ENCODE peak calls at places on chromosome 5, in eight cellular contexts. L, R, C, X, K, S, Z and G are unnamed samples.

GRCh38 chr5:136424835-136425694 is 59.7 kb upstream of the TRPC7 start:
- DNase-seq in R (peak), K (peak), L (no peak), C (no peak), S (peak), Z (peak), X (peak), G (no peak)

GRCh38 chr5:127648997-127649550 is at the start of gene CTXN3:
- DNase-seq in X (no peak), K (peak), L (no peak), S (no peak), R (no peak), Z (peak), C (no peak), G (no peak)

GRCh38 chr5:179530069-179530998 is 20.0 kb upstream of the RUFY1 start:
- DNase-seq in X (peak), C (no peak), K (no peak), R (peak), Z (no peak), L (peak), S (no peak), G (no peak)

GRCh38 chr5:72138943-72139467 is 31.7 kb downstream of the MAP1B start:
- DNase-seq in Z (peak), L (no peak), X (no peak), C (peak), K (peak), R (no peak), S (peak), G (peak)

GRCh38 chr5:178205010-178205748 is 846 bp downstream of the HNRNPAB start:
- DNase-seq in L (peak), S (peak), C (no peak), K (peak), X (peak), Z (peak), R (peak), G (peak)

GRCh38 chr5:17218353-17219005 is 1.0 kb downstream of the BASP1 start:
- DNase-seq in Z (peak), R (no peak), S (peak), X (peak), K (peak), C (peak), L (peak), G (no peak)

GRCh38 chr5:5419291-5420210 is 2.9 kb upstream of the ICE1 start:
- DNase-seq in S (peak), K (peak), X (peak), Z (peak), L (no peak), R (no peak), C (peak), G (no peak)

GRCh38 chr5:143920772-143921171 is 108.8 kb downstream of the HMHB1 start:
- DNase-seq in C (no peak), Z (peak), X (no peak), S (peak), L (no peak), K (peak), R (no peak), G (no peak)

GRCh38 chr5:130555429-130555828 is 609.6 kb downstream of the HINT1 start:
- DNase-seq in C (no peak), K (no peak), S (no peak), L (no peak), X (no peak), Z (no peak), R (peak), G (no peak)

GRCh38 chr5:17113174-17113941 is 104.1 kb upstream of the BASP1 start:
- DNase-seq in R (no peak), C (peak), L (no peak), S (peak), X (no peak), Z (no peak), K (no peak), G (peak)

DNA sequence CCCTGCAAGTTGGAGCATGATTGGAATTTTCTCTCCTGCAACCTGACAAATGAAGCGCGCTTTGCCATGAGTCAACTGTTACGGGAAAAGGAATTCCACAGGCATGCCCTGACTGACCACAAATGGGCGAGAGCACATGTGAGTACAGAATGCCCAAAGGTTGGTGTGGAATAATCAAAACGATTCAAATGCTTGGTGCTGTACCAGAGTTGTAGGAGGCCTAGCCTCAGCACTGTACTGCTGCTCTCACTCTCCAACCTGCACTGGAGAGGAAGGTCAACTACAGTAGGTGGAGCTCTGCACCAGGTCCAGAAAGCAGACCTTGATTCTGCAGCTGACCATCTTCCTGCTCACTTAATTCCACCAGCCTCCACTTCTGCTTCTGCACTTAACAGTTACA is 406.9 kb upstream of the ACTBL2 start:
- DNase-seq in X (no peak), C (peak), S (peak), K (peak), Z (peak), L (no peak), R (no peak), G (peak)
- TF ChIP-seq CTCF in X (no peak), C (peak), S (peak), K (peak), Z (peak), L (no peak), R (no peak), G (peak)

GRCh38 chr5:33299621-33300208 is 141.1 kb upstream of the TARS1 start:
- DNase-seq in C (no peak), R (no peak), L (no peak), Z (peak), X (peak), K (peak), S (peak), G (no peak)
- TF ChIP-seq CTCF in C (peak), R (peak), L (peak), Z (peak), X (no peak), K (peak), S (peak), G (peak)

DNA sequence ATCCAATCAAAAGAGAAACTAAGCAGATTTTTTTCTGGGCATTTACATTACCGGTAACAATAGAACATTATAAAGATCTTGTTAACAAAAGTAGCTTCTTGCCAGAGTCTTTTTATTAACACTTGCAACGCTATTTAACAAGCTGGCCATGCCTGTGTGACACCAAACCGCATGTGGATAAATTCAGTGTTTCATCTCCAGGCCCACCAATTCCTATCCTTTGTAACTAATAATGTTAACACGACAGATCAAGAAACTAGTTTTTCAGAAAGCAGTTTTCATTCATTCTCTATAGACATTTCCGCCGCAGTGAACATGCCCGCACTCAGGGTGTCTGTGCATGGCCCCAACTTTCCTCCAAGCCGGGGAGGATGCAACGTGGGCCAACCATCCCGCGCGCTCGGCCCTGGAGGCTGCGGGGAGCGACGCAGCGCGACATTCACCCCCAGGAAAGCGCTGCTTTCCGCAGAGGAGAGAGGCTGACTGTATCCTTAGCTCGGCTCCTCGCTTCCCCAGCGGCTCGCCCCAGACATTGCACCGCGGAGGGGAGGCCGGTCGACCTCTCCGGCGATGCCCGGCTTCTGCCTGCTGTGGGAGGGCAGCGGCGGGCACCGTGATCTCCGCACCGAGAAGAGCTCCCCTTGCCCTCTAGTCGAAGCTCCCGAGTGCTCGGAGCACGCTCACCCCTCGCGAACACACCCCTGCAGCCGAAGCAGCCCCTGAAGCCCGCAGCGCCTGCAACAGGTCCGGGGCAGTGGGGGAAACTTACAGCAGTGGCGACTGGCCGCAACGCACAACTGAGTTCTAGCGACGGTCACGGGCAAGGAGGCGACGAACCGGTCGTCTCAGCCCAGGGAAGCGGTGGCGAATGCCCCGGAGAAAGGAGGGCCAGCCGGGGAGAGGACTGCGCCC is 734 bp downstream of the ENC1 start:
- DNase-seq in S (no peak), X (peak), L (peak), R (peak), C (no peak), Z (peak), K (no peak), G (no peak)
- TF ChIP-seq CTCF in S (peak), X (no peak), L (no peak), R (no peak), C (peak), Z (peak), K (no peak), G (peak)

DNA sequence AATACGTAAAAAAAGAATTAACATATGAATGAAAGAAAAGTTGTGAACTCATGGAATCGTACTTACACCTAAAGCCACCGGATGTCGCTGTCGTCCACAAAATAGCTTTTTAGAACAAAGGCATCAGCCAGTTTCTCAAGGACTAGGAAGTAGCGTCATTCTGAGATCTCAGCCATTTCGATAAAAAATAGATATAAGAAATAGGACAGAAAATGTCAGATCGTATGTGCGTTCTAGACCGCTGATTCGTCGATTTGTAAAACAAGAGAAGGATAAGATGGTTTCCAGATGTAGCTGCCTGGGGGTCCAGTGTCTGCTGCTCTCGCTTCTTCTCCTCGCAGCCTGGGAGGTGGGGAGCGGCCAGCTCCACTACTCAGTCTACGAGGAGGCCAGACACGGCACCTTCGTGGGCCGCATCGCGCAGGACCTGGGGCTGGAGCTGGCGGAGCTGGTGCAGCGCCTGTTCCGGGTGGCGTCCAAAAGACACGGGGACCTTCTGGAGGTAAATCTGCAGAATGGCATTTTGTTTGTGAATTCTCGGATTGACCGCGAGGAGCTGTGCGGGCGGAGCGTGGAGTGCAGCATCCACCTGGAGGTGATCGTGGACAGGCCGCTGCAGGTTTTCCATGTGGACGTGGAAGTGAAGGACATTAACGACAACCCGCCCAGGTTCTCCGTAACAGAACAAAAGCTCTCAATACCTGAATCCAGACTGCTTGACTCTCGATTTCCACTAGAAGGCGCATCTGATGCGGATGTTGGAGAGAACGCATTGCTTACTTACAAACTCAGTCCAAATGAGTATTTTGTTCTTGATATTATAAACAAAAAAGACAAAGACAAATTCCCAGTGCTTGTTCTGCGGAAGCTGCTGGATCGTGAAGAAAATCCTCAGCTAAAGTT is at the start of gene PCDHA10:
- DNase-seq in R (no peak), S (peak), C (no peak), Z (no peak), K (no peak), L (peak), X (no peak), G (no peak)
- TF ChIP-seq CTCF in R (no peak), S (no peak), C (peak), Z (no peak), K (no peak), L (no peak), X (no peak), G (no peak)

GRCh38 chr5:132477784-132478497 is 12.6 kb downstream of the IRF1 start:
- DNase-seq in X (no peak), S (no peak), K (no peak), C (no peak), Z (no peak), R (peak), L (peak), G (no peak)

GRCh38 chr5:132478498-132478855 is 12.1 kb downstream of the IRF1 start:
- DNase-seq in L (no peak), S (no peak), R (peak), K (no peak), C (no peak), X (no peak), Z (no peak), G (no peak)

GRCh38 chr5:132475531-132475930 is 15.0 kb downstream of the IRF1 start:
- DNase-seq in R (peak), Z (no peak), X (no peak), L (no peak), K (no peak), C (no peak), S (no peak), G (no peak)

GRCh38 chr5:132475939-132476852 is 14.4 kb downstream of the IRF1 start:
- DNase-seq in K (no peak), S (no peak), R (peak), L (no peak), C (no peak), Z (no peak), X (no peak), G (no peak)

GRCh38 chr5:132476853-132477729 is 13.5 kb downstream of the IRF1 start:
- DNase-seq in S (no peak), R (peak), C (no peak), K (no peak), X (no peak), Z (no peak), L (no peak), G (no peak)
- TF ChIP-seq CTCF in S (no peak), R (no peak), C (no peak), K (no peak), X (no peak), Z (peak), L (no peak), G (no peak)

GRCh38 chr5:174424219-174425053 is 299.9 kb upstream of the MSX2 start:
- DNase-seq in X (no peak), L (peak), K (no peak), R (no peak), Z (no peak), S (no peak), C (no peak), G (no peak)
- TF ChIP-seq CTCF in X (no peak), L (no peak), K (no peak), R (no peak), Z (no peak), S (peak), C (peak), G (peak)

GRCh38 chr5:76014005-76014404 is 69.2 kb upstream of the SV2C start:
- DNase-seq in X (no peak), K (no peak), C (no peak), R (no peak), L (no peak), S (no peak), Z (no peak), G (no peak)

DNA sequence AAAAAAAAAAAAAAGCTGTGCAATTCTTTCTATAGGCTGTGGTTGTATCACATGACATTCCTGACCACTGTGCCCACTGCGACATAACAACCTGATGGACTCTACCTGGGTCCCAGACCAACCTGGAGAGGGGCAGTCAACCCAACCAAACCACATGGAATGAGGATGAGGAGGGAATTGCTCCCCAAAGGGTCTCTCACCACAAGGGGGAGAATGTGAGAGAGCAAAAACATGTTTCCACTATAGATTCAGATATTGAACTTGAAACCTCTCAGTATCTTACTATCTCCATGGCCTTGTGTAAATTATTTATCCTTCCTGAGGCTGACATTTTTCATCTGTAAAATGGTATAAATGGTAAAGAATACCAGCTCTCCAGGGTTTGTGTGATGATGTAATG is 66.9 kb upstream of the SV2C start:
- DNase-seq in X (no peak), R (no peak), L (no peak), C (no peak), Z (no peak), S (no peak), K (no peak), G (no peak)
- TF ChIP-seq CTCF in X (no peak), R (no peak), L (no peak), C (no peak), Z (peak), S (no peak), K (no peak), G (no peak)